ENCODE peak calls at places on chromosomes 1 and 21, in six cellular contexts. N, W, K, U, P and Q are unnamed samples.

GRCh38 chr1:151720190-151720953 is 950 bp upstream of the RIIAD1 start:
- DNase-seq in N (no peak), W (no peak), K (no peak), U (no peak), P (peak), Q (no peak)

GRCh38 chr1:154191990-154192450 is at the start of gene TPM3:
- DNase-seq in N (no peak), W (peak), K (no peak), U (no peak), P (no peak), Q (no peak)

GRCh38 chr1:171126504-171126903 is 35.8 kb downstream of the FMO3 start:
- DNase-seq in N (no peak), W (no peak), K (peak), U (no peak), P (no peak), Q (no peak)

GRCh38 chr1:85330711-85331290 is 54.4 kb upstream of the BCL10 start:
- DNase-seq in N (no peak), W (no peak), K (peak), U (no peak), P (no peak), Q (no peak)

GRCh38 chr1:210438928-210439841 is 110.5 kb downstream of the HHAT start:
- DNase-seq in N (no peak), W (peak), K (no peak), U (no peak), P (no peak), Q (no peak)

GRCh38 chr21:42505090-42505726 is 8.4 kb upstream of the SLC37A1 start:
- DNase-seq in N (no peak), W (no peak), K (no peak), U (no peak), P (peak), Q (no peak)

GRCh38 chr21:29215709-29216108 is 83.0 kb upstream of the BACH1 start:
- DNase-seq in N (no peak), W (no peak), K (peak), U (no peak), P (no peak), Q (no peak)

GRCh38 chr1:230824571-230825060 is 43.7 kb downstream of the C1orf198 start:
- DNase-seq in N (no peak), W (no peak), K (peak), U (no peak), P (no peak), Q (no peak)

GRCh38 chr1:28893403-28894102 is 20.8 kb upstream of the EPB41 start:
- DNase-seq in N (no peak), W (no peak), K (no peak), U (no peak), P (no peak), Q (no peak)

GRCh38 chr1:12616709-12617373 is 1.2 kb downstream of the DHRS3 start:
- DNase-seq in N (no peak), W (peak), K (peak), U (no peak), P (no peak), Q (peak)

GRCh38 chr1:82972841-82973553 is 1025.9 kb downstream of the TTLL7 start:
- DNase-seq in N (no peak), W (no peak), K (no peak), U (no peak), P (no peak), Q (no peak)

GRCh38 chr1:206895320-206895719 is 1.9 kb upstream of the IL24 start:
- DNase-seq in N (no peak), W (no peak), K (no peak), U (no peak), P (no peak), Q (peak)

GRCh38 chr1:116777831-116778830 is 23.9 kb downstream of the CD2 start:
- DNase-seq in N (no peak), W (no peak), K (no peak), U (no peak), P (no peak), Q (no peak)

GRCh38 chr1:155070721-155071556 is 7.4 kb downstream of the EFNA4 start:
- DNase-seq in N (no peak), W (peak), K (peak), U (peak), P (peak), Q (peak)

GRCh38 chr1:217052196-217052595 is 329.0 kb upstream of the ESRRG start:
- DNase-seq in N (no peak), W (no peak), K (no peak), U (no peak), P (no peak), Q (no peak)

GRCh38 chr1:94675373-94675772 is 133.8 kb upstream of the F3 start:
- DNase-seq in N (no peak), W (peak), K (no peak), U (no peak), P (no peak), Q (no peak)

GRCh38 chr21:38999148-38999547 is 184.1 kb downstream of the PSMG1 start:
- DNase-seq in N (no peak), W (no peak), K (no peak), U (no peak), P (no peak), Q (no peak)

GRCh38 chr1:193700710-193701355 is 514.4 kb upstream of the B3GALT2 start:
- DNase-seq in N (no peak), W (peak), K (no peak), U (no peak), P (no peak), Q (no peak)

GRCh38 chr21:37827878-37828277 is 88.4 kb downstream of the KCNJ6 start:
- DNase-seq in N (no peak), W (no peak), K (no peak), U (no peak), P (no peak), Q (no peak)

GRCh38 chr1:4028139-4028501 is 128.0 kb upstream of the C1orf174 start:
- DNase-seq in N (no peak), W (no peak), K (no peak), U (no peak), P (no peak), Q (no peak)

GRCh38 chr1:156838972-156839371 is 19.9 kb downstream of the INSRR start:
- DNase-seq in N (no peak), W (no peak), K (peak), U (no peak), P (peak), Q (no peak)

GRCh38 chr1:186236921-186237320 is 138.1 kb downstream of the TPR start:
- DNase-seq in N (no peak), W (peak), K (no peak), U (no peak), P (no peak), Q (no peak)

GRCh38 chr1:44672254-44672955 is 1.9 kb downstream of the TMEM53 start:
- DNase-seq in N (no peak), W (no peak), K (no peak), U (no peak), P (no peak), Q (no peak)